ENCODE peak calls at places on chromosome 14, in four cellular contexts. L is effector memory CD4-positive, alpha-beta T cell; I is ovary; S is uterus. J is an unnamed sample. For H3K36me3, H3K27me3 and H3K4me1, the result is how much of the 10 kb centered on the place peaks cover.

GRCh38 chr14:104441275-104442106 is 138.1 kb upstream of the C14orf180 start:
- DNase-seq in I (no peak), S (no peak), L (no peak), J (no peak)

GRCh38 chr14:96042218-96042930 is 3.2 kb downstream of the C14orf132 start:
- DNase-seq in S (no peak), L (no peak), I (no peak), J (peak)

GRCh38 chr14:100882026-100882967 is 21.2 kb downstream of the RTL1 start:
- DNase-seq in I (no peak), L (no peak), S (no peak), J (no peak)

GRCh38 chr14:76768201-76768656 is 7.0 kb downstream of the VASH1 start:
- DNase-seq in L (peak), S (peak), I (no peak), J (no peak)

GRCh38 chr14:94290197-94290596 is 2.9 kb downstream of the SERPINA10 start:
- DNase-seq in L (no peak), I (no peak), S (no peak), J (no peak)

GRCh38 chr14:96497087-96497486 is 5.1 kb upstream of the PAPOLA start:
- DNase-seq in S (no peak), L (no peak), I (no peak), J (no peak)

GRCh38 chr14:55245657-55246268 is 25.5 kb upstream of the FBXO34 start:
- DNase-seq in S (no peak), L (no peak), I (no peak), J (peak)

GRCh38 chr14:36859119-36859518 is 197.5 kb downstream of the PAX9 start:
- DNase-seq in L (no peak), S (no peak), I (no peak), J (no peak)

GRCh38 chr14:65846469-65846868 is 433.9 kb downstream of the FUT8 start:
- DNase-seq in L (no peak), I (no peak), S (no peak), J (no peak)

GRCh38 chr14:60637138-60637489 is 12.2 kb downstream of the SIX1 start:
- DNase-seq in L (no peak), I (no peak), S (no peak), J (no peak)

GRCh38 chr14:100610511-100611217 is 23.4 kb upstream of the BEGAIN start:
- DNase-seq in I (no peak), L (no peak), S (no peak), J (no peak)

GRCh38 chr14:100544506-100545141 is 42.6 kb downstream of the BEGAIN start:
- DNase-seq in I (no peak), S (no peak), L (no peak), J (no peak)

GRCh38 chr14:20614038-20614840 is 23.1 kb upstream of the RNASE12 start:
- DNase-seq in L (no peak), I (peak), S (no peak), J (no peak)

GRCh38 chr14:93702946-93703345 is 85.3 kb downstream of the PRIMA1 start:
- DNase-seq in L (no peak), I (no peak), S (no peak), J (no peak)

GRCh38 chr14:38257500-38257899 is 1.6 kb upstream of the CLEC14A start:
- DNase-seq in L (no peak), S (no peak), I (no peak), J (no peak)

GRCh38 chr14:71103662-71104484 is 196.6 kb downstream of the PCNX1 start:
- DNase-seq in I (no peak), L (no peak), S (no peak), J (peak)

GRCh38 chr14:64434528-64434927 is 30.8 kb upstream of the AKAP5 start:
- DNase-seq in I (no peak), L (no peak), S (no peak), J (no peak)
- H3K36me3 ChIP-seq in I (under half), L (under half), S (under half), J (half or more)

GRCh38 chr14:74179775-74180354 is 59.4 kb upstream of the VSX2 start:
- DNase-seq in L (no peak), I (no peak), S (no peak), J (no peak)
- H3K27me3 ChIP-seq in L (under half), I (under half), S (under half), J (under half)

GRCh38 chr14:34254596-34254995 is 207.4 kb downstream of the SPTSSA start:
- DNase-seq in L (no peak), I (no peak), S (no peak), J (no peak)

GRCh38 chr14:34252227-34252626 is 209.8 kb downstream of the SPTSSA start:
- DNase-seq in I (no peak), L (no peak), S (no peak), J (no peak)

GRCh38 chr14:34250959-34251358 is 211.1 kb downstream of the SPTSSA start:
- DNase-seq in S (no peak), I (no peak), L (no peak), J (no peak)

GRCh38 chr14:34254031-34254430 is 208.0 kb downstream of the SPTSSA start:
- DNase-seq in L (no peak), S (no peak), I (no peak), J (no peak)

GRCh38 chr14:34251662-34252061 is 210.4 kb downstream of the SPTSSA start:
- DNase-seq in I (no peak), L (no peak), S (no peak), J (no peak)
- H3K4me1 ChIP-seq in I (under half), L (under half), S (under half), J (under half)

GRCh38 chr14:64746298-64747250 is 42.4 kb downstream of the PLEKHG3 start:
- DNase-seq in L (no peak), S (no peak), I (no peak), J (no peak)

GRCh38 chr14:64745511-64746041 is 41.4 kb downstream of the PLEKHG3 start:
- DNase-seq in I (no peak), S (no peak), L (no peak), J (no peak)

GRCh38 chr14:64747327-64747726 is 43.1 kb downstream of the PLEKHG3 start:
- DNase-seq in L (no peak), S (no peak), I (no peak), J (no peak)

GRCh38 chr14:64748521-64748920 is 44.3 kb downstream of the PLEKHG3 start:
- DNase-seq in L (no peak), I (no peak), S (no peak), J (no peak)

GRCh38 chr14:64748995-64749714 is 44.9 kb downstream of the PLEKHG3 start:
- DNase-seq in I (no peak), S (no peak), L (no peak), J (no peak)
- H3K36me3 ChIP-seq in I (under half), S (under half), L (under half), J (under half)

DNA sequence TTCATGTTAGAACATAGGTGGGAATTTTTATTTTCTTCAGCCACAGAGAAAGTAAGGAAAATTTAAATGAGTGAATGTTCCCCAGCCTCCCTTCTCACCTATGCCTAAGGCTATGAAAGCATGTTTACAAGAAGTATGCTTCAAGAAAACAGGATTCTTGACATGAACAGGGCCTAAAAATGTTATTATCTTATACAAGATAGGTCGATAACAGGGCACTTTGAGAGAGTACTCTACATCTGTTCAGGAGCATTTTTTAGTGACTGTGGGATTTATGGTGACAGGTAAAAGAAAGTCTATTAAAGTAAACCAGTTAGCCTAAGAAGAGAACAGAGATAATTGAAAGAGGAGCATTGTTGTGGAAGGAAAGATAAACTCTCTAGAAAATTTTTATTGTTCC is 222.9 kb upstream of the DAAM1 start:
- DNase-seq in I (no peak), L (no peak), S (no peak), J (no peak)
- H3K27me3 ChIP-seq in I (under half), L (under half), S (under half), J (under half)

GRCh38 chr14:54170301-54170700 is 213.7 kb upstream of the BMP4 start:
- DNase-seq in L (no peak), I (no peak), S (no peak), J (no peak)

GRCh38 chr14:54168489-54168888 is 211.9 kb upstream of the BMP4 start:
- DNase-seq in S (no peak), L (no peak), I (no peak), J (no peak)

GRCh38 chr14:54172114-54172513 is 215.5 kb upstream of the BMP4 start:
- DNase-seq in I (no peak), L (no peak), S (no peak), J (no peak)

GRCh38 chr14:54166049-54166950 is 209.7 kb upstream of the BMP4 start:
- DNase-seq in L (no peak), S (no peak), I (no peak), J (no peak)

DNA sequence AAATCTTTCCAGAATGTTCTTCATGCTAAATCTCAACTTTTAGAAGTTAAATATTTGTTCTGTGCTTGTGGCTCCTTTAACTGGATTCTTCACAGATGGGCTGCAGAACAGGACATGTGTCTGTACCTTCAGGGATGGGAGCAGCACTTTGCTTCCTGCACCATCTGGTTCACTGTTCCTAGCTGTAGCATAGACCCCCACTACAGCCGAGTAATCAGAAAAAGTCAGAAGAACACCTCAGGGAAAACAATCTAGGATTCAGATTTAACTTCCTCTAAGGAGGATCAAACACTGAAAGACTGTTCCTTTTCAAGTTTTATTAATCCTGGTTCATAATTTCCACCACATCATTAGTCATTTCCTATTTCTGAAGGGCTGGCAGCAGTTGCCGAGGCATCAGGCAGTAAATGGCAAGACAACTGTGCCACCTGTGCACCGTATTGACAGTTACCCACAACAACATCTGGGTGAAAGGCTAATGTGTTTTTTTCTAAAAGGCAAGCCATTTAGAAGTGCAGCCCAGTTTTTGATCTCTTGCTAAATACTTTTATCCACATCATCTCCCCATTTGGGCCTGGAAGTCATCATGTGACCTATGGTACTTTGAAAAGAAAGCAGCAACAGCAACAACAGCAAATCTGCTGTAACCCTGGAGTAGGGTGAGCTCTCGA is 212.8 kb upstream of the BMP4 start:
- DNase-seq in L (no peak), S (no peak), I (no peak), J (no peak)
- H3K4me1 ChIP-seq in L (under half), S (under half), I (under half), J (under half)

GRCh38 chr14:30799933-30800332 is 74.4 kb upstream of the COCH start:
- DNase-seq in S (no peak), L (no peak), I (no peak), J (no peak)
- H3K36me3 ChIP-seq in S (under half), L (under half), I (under half), J (under half)

GRCh38 chr14:58793096-58793740 is 155.5 kb downstream of the DACT1 start:
- DNase-seq in L (no peak), S (no peak), I (no peak), J (no peak)
- H3K27me3 ChIP-seq in L (under half), S (under half), I (under half), J (under half)

DNA sequence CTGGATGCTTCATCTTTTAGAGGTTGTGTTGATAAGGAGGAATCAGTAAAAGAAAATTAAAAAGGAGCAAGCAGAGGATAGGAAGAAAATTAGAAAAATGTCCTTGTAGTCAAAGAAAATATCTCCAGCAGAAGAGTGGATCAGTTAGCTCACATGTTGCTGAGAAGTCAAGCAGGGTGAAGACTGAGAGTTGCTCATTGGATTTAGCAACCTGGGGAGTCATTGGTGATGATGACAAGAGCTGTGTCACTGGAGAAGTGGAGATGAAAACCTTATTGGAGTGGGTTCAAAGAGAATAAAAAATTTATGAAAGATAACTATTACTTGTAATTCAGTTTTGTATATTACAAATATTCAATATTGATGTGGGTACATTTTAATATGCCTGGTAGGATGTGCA is 9.8 kb downstream of the FRMD6 start:
- DNase-seq in L (no peak), S (no peak), I (no peak), J (no peak)
- H3K4me1 ChIP-seq in L (under half), S (under half), I (under half), J (under half)

J was measured in BE2C.